ENCODE peak calls at places on chromosomes 4 and X, in seven cellular contexts. E is SK-N-SH, S is K562, U is HepG2, V is GM12878, Q is HCT116, Y is H1. F is an unnamed sample.

GRCh38 chrX:11209798-11210197 is 83.4 kb upstream of the AMELX start:
- DNase-seq in E (no peak), S (no peak), U (no peak), V (no peak), Q (no peak), Y (no peak), F (no peak)

GRCh38 chr4:139118365-139118764 is 58.7 kb downstream of the ELF2 start:
- DNase-seq in E (no peak), S (no peak), U (no peak), V (no peak), Q (no peak), Y (no peak), F (no peak)

GRCh38 chr4:147103403-147103946 is 157.8 kb upstream of the TTC29 start:
- DNase-seq in E (no peak), S (no peak), U (no peak), V (no peak), Q (no peak), Y (no peak), F (no peak)

GRCh38 chr4:96228463-96228862 is 388.6 kb downstream of the PDHA2 start:
- DNase-seq in E (no peak), S (no peak), U (peak), V (no peak), Q (no peak), Y (no peak), F (no peak)

GRCh38 chr4:73777612-73778011 is 37.2 kb downstream of the CXCL8 start:
- DNase-seq in E (no peak), S (no peak), U (no peak), V (no peak), Q (no peak), Y (no peak), F (no peak)

GRCh38 chr4:105182211-105182610 is 35.5 kb downstream of the TET2 start:
- DNase-seq in E (no peak), S (no peak), U (no peak), V (no peak), Q (no peak), Y (no peak), F (no peak)

GRCh38 chrX:54064564-54064963 is 20.3 kb upstream of the PHF8 start:
- DNase-seq in E (no peak), S (no peak), U (no peak), V (no peak), Q (no peak), Y (no peak), F (no peak)

GRCh38 chr4:128862608-128863313 is 53.3 kb downstream of the JADE1 start:
- DNase-seq in E (no peak), S (no peak), U (no peak), V (peak), Q (no peak), Y (no peak), F (no peak)

GRCh38 chr4:156968479-156968984 is 3.1 kb downstream of the PDGFC start:
- DNase-seq in E (peak), S (peak), U (peak), V (no peak), Q (peak), Y (peak), F (peak)

GRCh38 chr4:88963817-88964216 is 93.2 kb downstream of the FAM13A start:
- DNase-seq in E (no peak), S (no peak), U (no peak), V (no peak), Q (no peak), Y (no peak), F (peak)

GRCh38 chrX:46759645-46759974 is 692 bp upstream of the SLC9A7 start:
- DNase-seq in E (peak), S (no peak), U (no peak), V (no peak), Q (no peak), Y (no peak), F (no peak)

GRCh38 chrX:3659761-3660160 is 53.7 kb downstream of the PRKX start:
- DNase-seq in E (no peak), S (no peak), U (no peak), V (no peak), Q (no peak), Y (no peak), F (no peak)

GRCh38 chr4:101199507-101200285 is 147.6 kb downstream of the PPP3CA start:
- DNase-seq in E (peak), S (no peak), U (no peak), V (no peak), Q (no peak), Y (no peak), F (no peak)

GRCh38 chr4:122814426-122814825 is 12.2 kb upstream of the FGF2 start:
- DNase-seq in E (no peak), S (no peak), U (no peak), V (peak), Q (no peak), Y (no peak), F (no peak)

GRCh38 chr4:99808260-99808857 is 8.3 kb upstream of the DAPP1 start:
- DNase-seq in E (peak), S (peak), U (peak), V (no peak), Q (peak), Y (peak), F (peak)
- TF ChIP-seq JUND in E (no peak), S (no peak), U (no peak), V (no peak), Q (no peak), Y (no peak), F (no peak)

GRCh38 chrX:152896450-152896849 is 1.4 kb upstream of the ZNF185 start:
- DNase-seq in E (no peak), S (no peak), U (no peak), V (no peak), Q (peak), Y (no peak), F (no peak)

GRCh38 chrX:152897216-152898144 is at the start of gene ZNF185:
- DNase-seq in E (peak), S (peak), U (no peak), V (no peak), Q (no peak), Y (peak), F (peak)

GRCh38 chrX:152895121-152895520 is 2.7 kb upstream of the ZNF185 start:
- DNase-seq in E (no peak), S (no peak), U (no peak), V (no peak), Q (no peak), Y (no peak), F (no peak)

GRCh38 chrX:152893631-152894610 is 3.9 kb upstream of the ZNF185 start:
- DNase-seq in E (no peak), S (no peak), U (no peak), V (no peak), Q (no peak), Y (no peak), F (no peak)

DNA sequence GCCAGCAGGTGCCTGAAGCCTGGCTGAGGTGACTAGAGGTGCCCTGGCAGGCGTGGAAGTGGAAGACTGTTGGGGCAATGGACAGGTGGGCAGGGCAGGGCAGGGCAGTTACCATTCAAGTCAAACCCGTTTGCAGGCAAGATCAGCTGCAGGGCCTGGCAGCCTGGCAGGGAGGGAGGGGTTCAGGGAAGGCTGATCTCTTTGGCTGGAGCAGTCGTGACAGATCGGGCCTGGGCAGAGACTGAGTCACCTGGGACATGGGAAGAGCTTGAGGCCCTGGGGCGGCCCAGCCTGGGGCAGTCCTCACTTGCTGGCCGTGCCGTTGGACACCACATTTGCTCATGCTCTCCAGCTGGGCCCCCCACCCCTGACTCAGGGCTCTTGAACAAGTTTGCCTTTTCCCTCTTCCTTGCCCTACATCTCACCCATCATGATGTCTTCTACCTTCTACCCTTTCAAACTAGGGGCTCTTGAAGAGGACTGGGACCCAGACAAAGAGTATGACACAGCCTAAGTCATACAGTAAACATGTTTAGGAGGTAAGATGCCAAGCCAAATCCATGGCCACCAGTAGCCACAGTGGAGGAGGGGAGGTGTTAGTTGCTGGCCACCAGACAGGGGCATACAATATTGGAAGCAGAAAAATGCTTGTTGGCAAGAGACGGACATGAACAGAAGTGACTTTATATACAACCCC is 2.0 kb upstream of the ZNF185 start:
- DNase-seq in E (no peak), S (no peak), U (no peak), V (no peak), Q (peak), Y (no peak), F (peak)
- TF ChIP-seq JUND in E (no peak), S (no peak), U (no peak), V (no peak), Q (no peak), Y (no peak), F (no peak)

GRCh38 chr4:146033149-146033548 is 94.5 kb upstream of the ZNF827 start:
- DNase-seq in E (no peak), S (no peak), U (peak), V (no peak), Q (no peak), Y (no peak), F (no peak)
- TF ChIP-seq JUND in E (no peak), S (no peak), U (no peak), V (no peak), Q (no peak), Y (no peak), F (no peak)

DNA sequence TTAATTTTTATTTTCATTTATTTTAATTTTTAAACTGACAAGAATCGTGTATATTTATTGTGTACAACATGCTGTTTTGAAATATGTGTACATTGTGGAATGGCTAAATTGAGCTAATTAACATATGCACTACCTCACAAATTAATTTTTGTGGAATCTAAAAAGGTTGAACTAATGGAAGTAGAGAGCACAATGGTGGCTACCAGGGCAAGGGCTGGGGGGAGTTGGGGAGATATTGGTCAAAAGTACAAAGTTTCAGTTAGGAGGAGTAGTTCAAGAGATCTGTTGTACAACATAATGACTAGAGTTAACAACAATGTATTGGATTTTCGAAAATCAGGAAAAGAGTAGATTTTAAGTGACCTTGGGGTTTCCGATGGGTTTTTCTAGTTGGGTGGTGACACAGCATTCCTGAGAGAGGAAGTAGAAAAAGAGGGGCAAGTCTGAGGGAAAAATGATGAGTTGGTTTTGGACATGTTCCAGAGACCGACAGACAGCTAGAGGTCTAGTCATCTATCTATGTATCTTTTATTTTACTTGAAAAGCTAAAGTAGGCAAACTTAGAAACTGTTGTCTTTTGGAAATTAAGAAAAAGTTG is 23.2 kb downstream of the APOO start:
- DNase-seq in E (no peak), S (peak), U (peak), V (no peak), Q (no peak), Y (no peak), F (no peak)
- TF ChIP-seq JUND in E (peak), S (peak), U (no peak), V (no peak), Q (no peak), Y (no peak), F (no peak)

DNA sequence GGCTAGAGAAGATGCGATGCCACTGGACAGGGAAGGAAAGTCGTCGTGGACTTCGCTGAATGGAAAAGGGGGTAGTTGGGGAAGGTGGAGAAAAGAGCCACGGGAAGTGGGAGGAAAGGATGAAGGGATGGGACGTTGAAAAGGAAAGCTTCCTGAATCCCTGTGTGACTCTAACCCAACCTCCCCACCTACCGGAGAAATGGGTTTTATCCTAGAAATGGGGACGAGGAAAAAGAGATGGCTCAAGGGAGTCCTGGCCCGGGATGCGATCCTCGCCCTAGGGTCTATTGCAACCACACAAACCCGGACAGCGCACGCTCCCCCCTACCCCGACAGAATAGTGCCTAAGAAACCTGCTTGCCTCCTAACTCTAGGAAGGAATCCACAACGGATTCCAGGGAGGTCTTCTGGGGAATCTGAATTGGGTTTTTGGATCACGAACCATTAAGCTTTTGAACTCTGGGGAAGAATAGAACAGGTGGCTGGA is 738 bp upstream of the TSPAN5 start:
- DNase-seq in E (no peak), S (no peak), U (no peak), V (no peak), Q (no peak), Y (no peak), F (no peak)
- TF ChIP-seq JUND in E (no peak), S (no peak), U (no peak), V (no peak), Q (no peak), Y (no peak), F (no peak)

GRCh38 chr4:38367642-38368189 is 296.3 kb upstream of the KLF3 start:
- DNase-seq in E (no peak), S (no peak), U (peak), V (no peak), Q (no peak), Y (no peak), F (no peak)

GRCh38 chr4:38365748-38366310 is 298.2 kb upstream of the KLF3 start:
- DNase-seq in E (no peak), S (no peak), U (peak), V (no peak), Q (no peak), Y (no peak), F (peak)

GRCh38 chr4:38366997-38367396 is 297.0 kb upstream of the KLF3 start:
- DNase-seq in E (no peak), S (no peak), U (no peak), V (no peak), Q (no peak), Y (no peak), F (no peak)

GRCh38 chr4:38365261-38365660 is 298.7 kb upstream of the KLF3 start:
- DNase-seq in E (no peak), S (no peak), U (no peak), V (no peak), Q (no peak), Y (no peak), F (no peak)

GRCh38 chr4:38366451-38366850 is 297.5 kb upstream of the KLF3 start:
- DNase-seq in E (no peak), S (no peak), U (no peak), V (no peak), Q (no peak), Y (no peak), F (no peak)
- TF ChIP-seq JUND in E (no peak), S (no peak), U (no peak), V (no peak), Q (no peak), Y (no peak), F (no peak)

DNA sequence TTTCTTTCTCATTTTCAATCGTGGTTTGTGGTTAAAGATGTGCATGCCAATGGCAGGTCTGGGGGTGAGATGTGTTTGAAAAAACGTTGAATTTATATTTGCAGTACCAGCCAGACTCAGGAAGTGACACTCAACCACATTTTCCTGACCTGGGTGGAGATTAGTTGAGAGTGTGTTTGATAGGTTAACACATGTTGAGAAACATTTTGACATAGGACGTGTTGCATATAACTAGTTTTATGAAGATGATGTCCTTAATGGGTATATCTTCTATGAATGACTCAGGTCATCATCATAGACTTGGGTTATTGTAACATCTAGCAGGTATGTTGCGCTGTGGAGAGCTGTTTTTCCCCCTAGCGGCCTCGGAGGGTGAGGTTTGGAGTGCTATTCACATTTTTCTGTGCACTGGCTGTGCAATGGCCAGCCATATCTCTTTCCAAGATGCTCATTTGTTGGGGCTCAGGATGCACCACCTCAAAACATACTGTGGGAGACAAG is 21.7 kb upstream of the CD38 start:
- DNase-seq in E (no peak), S (peak), U (peak), V (peak), Q (peak), Y (no peak), F (no peak)
- TF ChIP-seq JUND in E (no peak), S (no peak), U (no peak), V (no peak), Q (no peak), Y (no peak), F (no peak)

GRCh38 chrX:81257817-81258216 is 55.9 kb downstream of the SH3BGRL start:
- DNase-seq in E (no peak), S (no peak), U (no peak), V (no peak), Q (no peak), Y (no peak), F (no peak)

GRCh38 chrX:81261576-81261975 is 59.7 kb downstream of the SH3BGRL start:
- DNase-seq in E (no peak), S (no peak), U (peak), V (no peak), Q (no peak), Y (no peak), F (no peak)

GRCh38 chrX:81263067-81263466 is 61.2 kb downstream of the SH3BGRL start:
- DNase-seq in E (no peak), S (no peak), U (no peak), V (no peak), Q (no peak), Y (no peak), F (no peak)

GRCh38 chrX:81259008-81259713 is 57.3 kb downstream of the SH3BGRL start:
- DNase-seq in E (no peak), S (no peak), U (no peak), V (no peak), Q (no peak), Y (no peak), F (no peak)

DNA sequence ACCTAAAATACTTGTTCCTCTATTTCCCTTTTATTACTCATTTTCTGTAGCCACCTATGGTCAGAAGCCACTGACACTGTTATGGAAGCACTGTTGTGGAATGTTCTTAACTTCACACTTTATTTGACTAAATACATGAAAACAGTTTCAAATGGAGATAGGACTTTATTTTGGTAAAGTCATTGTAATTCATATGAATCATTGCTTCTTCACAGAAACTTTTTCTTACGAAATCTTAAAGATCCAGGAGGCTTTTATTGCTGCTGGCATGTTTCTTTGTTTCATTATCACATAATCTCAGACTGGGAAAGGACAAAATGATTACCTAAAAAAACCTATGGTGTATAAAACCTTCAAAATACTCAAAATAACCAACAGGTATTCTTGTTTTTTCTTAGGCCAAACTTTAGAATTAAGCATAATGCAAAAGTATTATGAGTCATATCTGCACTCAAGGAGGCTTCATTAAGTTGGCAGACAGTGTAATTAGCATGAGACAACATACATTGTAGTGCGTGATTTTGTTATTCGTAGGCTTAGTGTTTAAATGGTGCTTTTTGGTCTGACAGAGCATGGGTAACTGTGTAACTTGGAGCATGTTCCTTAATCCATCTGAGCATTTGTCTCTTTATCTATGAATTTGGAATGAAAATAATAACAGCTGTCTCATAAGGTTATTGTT is 58.0 kb downstream of the SH3BGRL start:
- DNase-seq in E (no peak), S (no peak), U (no peak), V (no peak), Q (no peak), Y (no peak), F (no peak)
- TF ChIP-seq JUND in E (no peak), S (no peak), U (no peak), V (no peak), Q (no peak), Y (no peak), F (no peak)